ENCODE peak calls at places on chromosomes 16 and 17, in seven cellular contexts. B is lower leg skin; K is stimulated activated CD4-positive, alpha-beta T cell treated with anti-CD3 and anti-CD28 coated beads, TNF-alpha, amount 100 ng/mL, for 4 hours; O is GM12892; J is fibroblast of lung; N is amygdala; X is kidney glomerular epithelial cell. V is an unnamed sample.

GRCh38 chr17:63537991-63538692 is 12.1 kb upstream of the DCAF7 start:
- DNase-seq in B (no peak), K (no peak), O (peak; percentile 18), J (no peak), N (no peak), X (no peak), V (peak; percentile 89)

GRCh38 chr17:35775583-35775982 is 14.9 kb downstream of the C17orf50 start:
- DNase-seq in B (no peak), K (no peak), O (no peak), J (no peak), N (no peak), X (no peak), V (no peak)

GRCh38 chr17:53253956-53254597 is 568.6 kb upstream of the KIF2B start:
- DNase-seq in B (no peak), K (no peak), O (no peak), J (no peak), N (no peak), X (no peak), V (no peak)

GRCh38 chr17:65194670-65195334 is 57.6 kb downstream of the RGS9 start:
- DNase-seq in B (no peak), K (no peak), O (no peak), J (no peak), N (no peak), X (no peak), V (no peak)

GRCh38 chr16:3282103-3282746 is 1.1 kb upstream of the ZNF263 start:
- DNase-seq in B (no peak), K (no peak), O (no peak), J (no peak), N (no peak), X (peak; percentile 86), V (peak; percentile 89)

GRCh38 chr16:69812213-69813014 is 50.3 kb downstream of the WWP2 start:
- DNase-seq in B (no peak), K (no peak), O (no peak), J (no peak), N (no peak), X (no peak), V (no peak)

GRCh38 chr17:44110823-44111633 is 12.4 kb downstream of the HDAC5 start:
- DNase-seq in B (peak; percentile 99), K (no peak), O (peak; percentile 86), J (peak; percentile 94), N (peak; percentile 93), X (peak; percentile 87), V (peak; percentile 99)

GRCh38 chr16:6528217-6528616 is 804.4 kb upstream of the RBFOX1 start:
- DNase-seq in B (no peak), K (no peak), O (no peak), J (no peak), N (no peak), X (no peak), V (no peak)

GRCh38 chr17:47819475-47819874 is 2.1 kb downstream of the OSBPL7 start:
- DNase-seq in B (no peak), K (no peak), O (no peak), J (no peak), N (no peak), X (no peak), V (no peak)

GRCh38 chr16:68782198-68783174 is 45.4 kb downstream of the CDH1 start:
- DNase-seq in B (no peak), K (no peak), O (peak; percentile 21), J (no peak), N (no peak), X (no peak), V (no peak)

GRCh38 chr17:40608061-40608581 is 39.5 kb downstream of the SMARCE1 start:
- DNase-seq in B (no peak), K (no peak), O (no peak), J (no peak), N (no peak), X (no peak), V (no peak)

GRCh38 chr17:79574656-79575055 is 36.2 kb downstream of the RBFOX3 start:
- DNase-seq in B (no peak), K (no peak), O (no peak), J (no peak), N (no peak), X (no peak), V (no peak)

GRCh38 chr17:31528291-31528874 is 136.9 kb downstream of the RAB11FIP4 start:
- DNase-seq in B (no peak), K (no peak), O (no peak), J (no peak), N (no peak), X (no peak), V (no peak)

GRCh38 chr16:23316634-23317265 is 14.6 kb downstream of the SCNN1B start:
- DNase-seq in B (no peak), K (no peak), O (no peak), J (no peak), N (no peak), X (no peak), V (no peak)

GRCh38 chr17:2111691-2112090 is 56.8 kb downstream of the HIC1 start:
- DNase-seq in B (peak; percentile 50), K (no peak), O (no peak), J (peak; percentile 94), N (no peak), X (no peak), V (no peak)

GRCh38 chr16:85858984-85859817 is 39.8 kb upstream of the IRF8 start:
- DNase-seq in B (peak; percentile 7), K (no peak), O (no peak), J (no peak), N (no peak), X (no peak), V (no peak)

GRCh38 chr16:89324056-89325010 is 106.8 kb downstream of the ZNF778 start:
- DNase-seq in B (no peak), K (peak; percentile 21), O (peak; percentile 65), J (peak; percentile 69), N (no peak), X (no peak), V (no peak)

GRCh38 chr17:60524463-60525346 is 1.3 kb downstream of the APPBP2 start:
- DNase-seq in B (no peak), K (no peak), O (no peak), J (peak; percentile 75), N (no peak), X (peak; percentile 50), V (no peak)

GRCh38 chr16:54545890-54546476 is 259.4 kb upstream of the IRX3 start:
- DNase-seq in B (no peak), K (no peak), O (no peak), J (no peak), N (no peak), X (no peak), V (no peak)

GRCh38 chr16:89452925-89453324 is 37.4 kb downstream of the ANKRD11 start:
- DNase-seq in B (no peak), K (no peak), O (no peak), J (no peak), N (no peak), X (no peak), V (no peak)

GRCh38 chr17:8799001-8799850 is at the start of gene MFSD6L:
- DNase-seq in B (peak; percentile 71), K (no peak), O (no peak), J (no peak), N (no peak), X (no peak), V (no peak)

GRCh38 chr16:19884611-19885455 is at the start of gene GPRC5B:
- DNase-seq in B (peak; percentile 90), K (peak; percentile 13), O (peak; percentile 33), J (no peak), N (peak; percentile 58), X (no peak), V (no peak)

GRCh38 chr16:58422809-58423208 is 30.5 kb downstream of the GINS3 start:
- DNase-seq in B (no peak), K (no peak), O (no peak), J (no peak), N (no peak), X (no peak), V (no peak)

GRCh38 chr16:75377971-75378386 is 55.3 kb downstream of the CFDP1 start:
- DNase-seq in B (no peak), K (no peak), O (no peak), J (peak; percentile 91), N (peak; percentile 2), X (peak; percentile 86), V (no peak)

GRCh38 chr17:11639736-11640510 is 41.7 kb downstream of the DNAH9 start:
- DNase-seq in B (peak; percentile 60), K (no peak), O (no peak), J (no peak), N (no peak), X (no peak), V (no peak)

GRCh38 chr16:85753559-85753958 is 2.7 kb upstream of the C16orf74 start:
- DNase-seq in B (no peak), K (no peak), O (no peak), J (no peak), N (no peak), X (no peak), V (no peak)

GRCh38 chr16:27723711-27724490 is 174.0 kb downstream of the KATNIP start:
- DNase-seq in B (no peak), K (no peak), O (no peak), J (no peak), N (no peak), X (no peak), V (no peak)

GRCh38 chr16:86015606-86016005 is 116.6 kb downstream of the IRF8 start:
- DNase-seq in B (peak; percentile 29), K (no peak), O (no peak), J (no peak), N (no peak), X (no peak), V (peak; percentile 14)

GRCh38 chr17:61442878-61443474 is 9.2 kb upstream of the TBX4 start:
- DNase-seq in B (no peak), K (no peak), O (no peak), J (no peak), N (no peak), X (no peak), V (peak; percentile 76)

GRCh38 chr17:46948544-46948943 is 25.6 kb downstream of the GOSR2 start:
- DNase-seq in B (no peak), K (no peak), O (no peak), J (no peak), N (no peak), X (no peak), V (no peak)

GRCh38 chr17:72588961-72589360 is 468.1 kb downstream of the SOX9 start:
- DNase-seq in B (no peak), K (no peak), O (no peak), J (peak; percentile 51), N (no peak), X (no peak), V (no peak)

GRCh38 chr16:78684040-78684611 is 584.7 kb downstream of the WWOX start:
- DNase-seq in B (peak; percentile 93), K (no peak), O (no peak), J (peak; percentile 98), N (no peak), X (no peak), V (no peak)

GRCh38 chr17:21689604-21690003 is 2.7 kb upstream of the KCNJ18 start:
- DNase-seq in B (no peak), K (no peak), O (no peak), J (peak; percentile 88), N (no peak), X (peak; percentile 66), V (no peak)

GRCh38 chr17:64519601-64520000 is 12.8 kb downstream of the CEP95 start:
- DNase-seq in B (no peak), K (no peak), O (no peak), J (no peak), N (no peak), X (no peak), V (no peak)

GRCh38 chr16:1863681-1864460 is 8.1 kb downstream of the MEIOB start:
- DNase-seq in B (no peak), K (no peak), O (no peak), J (peak; percentile 68), N (no peak), X (peak; percentile 64), V (no peak)

GRCh38 chr17:33990943-33991706 is 264.0 kb upstream of the CCL2 start:
- DNase-seq in B (no peak), K (no peak), O (no peak), J (no peak), N (no peak), X (no peak), V (no peak)

GRCh38 chr17:61423967-61424649 is 24.5 kb downstream of the TBX2 start:
- DNase-seq in B (no peak), K (no peak), O (no peak), J (no peak), N (no peak), X (no peak), V (peak; percentile 75)

V was measured in mesenteric fat pad.